ENCODE peak calls at places on chromosome 6, in four cellular contexts. K, Z, F and Y are unnamed samples.

GRCh38 chr6:56335733-56336132 is 88.4 kb upstream of the COL21A1 start:
- DNase-seq in K (no peak), Z (peak; percentile 37), F (no peak), Y (no peak)

GRCh38 chr6:89650579-89650978 is 12.0 kb upstream of the LYRM2 start:
- DNase-seq in K (no peak), Z (no peak), F (no peak), Y (no peak)

GRCh38 chr6:133415262-133415661 is 174.1 kb downstream of the EYA4 start:
- DNase-seq in K (no peak), Z (no peak), F (no peak), Y (no peak)

GRCh38 chr6:4511626-4512010 is 264.6 kb upstream of the CDYL start:
- DNase-seq in K (no peak), Z (no peak), F (no peak), Y (no peak)

GRCh38 chr6:42104095-42104806 is 38.2 kb downstream of the C6orf132 start:
- DNase-seq in K (peak; percentile 76), Z (peak; percentile 30), F (peak; percentile 75), Y (peak; percentile 63)

GRCh38 chr6:56292505-56293181 is 45.3 kb upstream of the COL21A1 start:
- DNase-seq in K (no peak), Z (peak; percentile 67), F (no peak), Y (peak; percentile 41)

GRCh38 chr6:166581091-166581511 is 5.4 kb downstream of the RAMACL start:
- DNase-seq in K (no peak), Z (no peak), F (no peak), Y (no peak)

GRCh38 chr6:151549790-151550189 is 56.0 kb downstream of the CCDC170 start:
- DNase-seq in K (no peak), Z (no peak), F (no peak), Y (no peak)

GRCh38 chr6:118748311-118749062 is 97.1 kb upstream of the CEP85L start:
- DNase-seq in K (peak; percentile 69), Z (no peak), F (no peak), Y (no peak)

GRCh38 chr6:169847141-169847674 is 95.8 kb downstream of the ERMARD start:
- DNase-seq in K (no peak), Z (no peak), F (no peak), Y (no peak)

GRCh38 chr6:32967151-32968091 is 973 bp upstream of the BRD2 start:
- DNase-seq in K (no peak), Z (peak; percentile 80), F (no peak), Y (no peak)

GRCh38 chr6:140586426-140587061 is 1212.1 kb upstream of the CITED2 start:
- DNase-seq in K (no peak), Z (no peak), F (no peak), Y (no peak)

GRCh38 chr6:11700118-11700718 is 78.4 kb downstream of the ADTRP start:
- DNase-seq in K (no peak), Z (peak; percentile 54), F (no peak), Y (no peak)

GRCh38 chr6:53335224-53335994 is 13.3 kb downstream of the ELOVL5 start:
- DNase-seq in K (no peak), Z (no peak), F (no peak), Y (no peak)

GRCh38 chr6:43669050-43669921 is 18.3 kb downstream of the MRPS18A start:
- DNase-seq in K (peak; percentile 82), Z (no peak), F (peak; percentile 85), Y (no peak)

GRCh38 chr6:43669922-43670622 is 17.5 kb downstream of the MRPS18A start:
- DNase-seq in K (no peak), Z (no peak), F (no peak), Y (no peak)

GRCh38 chr6:43671801-43672690 is 15.5 kb downstream of the MRPS18A start:
- DNase-seq in K (no peak), Z (no peak), F (no peak), Y (no peak)

GRCh38 chr6:43671011-43671800 is 16.4 kb downstream of the MRPS18A start:
- DNase-seq in K (no peak), Z (no peak), F (no peak), Y (no peak)

DNA sequence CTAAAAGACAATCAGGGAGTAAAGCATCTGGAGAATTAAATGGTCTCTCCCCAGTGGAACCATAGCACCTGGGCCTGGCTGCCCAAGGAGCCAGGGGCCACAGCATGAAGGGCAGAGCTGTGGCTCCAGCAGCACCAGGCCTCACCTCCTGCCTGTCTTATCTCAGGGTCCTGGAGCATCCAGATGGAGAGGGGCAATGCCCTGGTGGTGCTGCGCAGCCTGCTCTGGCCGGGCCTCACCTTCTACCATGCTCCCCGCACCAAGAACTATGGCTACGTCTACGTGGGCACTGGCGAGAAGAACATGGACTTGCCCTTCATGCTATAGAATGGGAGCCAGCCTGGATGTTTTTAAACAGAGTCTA is 17.0 kb downstream of the MRPS18A start:
- DNase-seq in K (no peak), Z (no peak), F (no peak), Y (no peak)
- H3K4me1 ChIP-seq in K (peaks cover 80% of the 10 kb centered on the region), Z (peaks cover 14% of the 10 kb centered on the region), F (no peaks in the 10 kb centered on the region), Y (peaks cover 8% of the 10 kb centered on the region)

GRCh38 chr6:97289332-97289731 is 6.3 kb upstream of the MMS22L start:
- DNase-seq in K (no peak), Z (no peak), F (no peak), Y (no peak)

GRCh38 chr6:97293198-97293696 is 10.2 kb upstream of the MMS22L start:
- DNase-seq in K (no peak), Z (no peak), F (no peak), Y (no peak)

GRCh38 chr6:97282726-97283617 is at the start of gene MMS22L:
- DNase-seq in K (peak; percentile 92), Z (peak; percentile 88), F (peak; percentile 97), Y (peak; percentile 85)

GRCh38 chr6:97292671-97293070 is 9.7 kb upstream of the MMS22L start:
- DNase-seq in K (no peak), Z (no peak), F (no peak), Y (no peak)

GRCh38 chr6:97288188-97288587 is 5.2 kb upstream of the MMS22L start:
- DNase-seq in K (no peak), Z (no peak), F (no peak), Y (no peak)
- H3K4me1 ChIP-seq in K (no peaks in the 10 kb centered on the region), Z (no peaks in the 10 kb centered on the region), F (no peaks in the 10 kb centered on the region), Y (no peaks in the 10 kb centered on the region)

GRCh38 chr6:16737926-16738325 is 23.3 kb downstream of the ATXN1 start:
- DNase-seq in K (no peak), Z (no peak), F (no peak), Y (no peak)
- H3K4me1 ChIP-seq in K (peaks cover 72% of the 10 kb centered on the region), Z (no peaks in the 10 kb centered on the region), F (peaks cover 4% of the 10 kb centered on the region), Y (no peaks in the 10 kb centered on the region)

GRCh38 chr6:31862344-31863235 is at the start of gene NEU1:
- DNase-seq in K (peak; percentile 100), Z (peak; percentile 100), F (peak; percentile 100), Y (peak; percentile 99)
- H3K4me1 ChIP-seq in K (peaks cover 9% of the 10 kb centered on the region), Z (peaks cover 4% of the 10 kb centered on the region), F (no peaks in the 10 kb centered on the region), Y (peaks cover 4% of the 10 kb centered on the region)